ENCODE peak calls at places on chromosomes 3 and 15, in seven cellular contexts. One of them, this sample, is unnamed.

GRCh38 chr3:43041517-43041916 is 62.4 kb downstream of the GASK1A start:
- DNase-seq in HCEC 1CT: no peak
- DNase-seq in stimulated activated naive B cell treated with anti-CD40 and anti-IgM and Interleukin-4, amounts not matched to agents 10 μg/mL and 1 μg/mL and 100 μg/mL, for 72 hours: no peak
- DNase-seq in activated CD4-positive, alpha-beta T cell treated with anti-CD3 and anti-CD28 coated beads for 4 hours: no peak
- DNase-seq in activated CD8-positive, alpha-beta memory T cell treated with anti-CD3 and anti-CD28 coated beads, Interleukin-2, amount 10 ng/mL, durations not matched to agents 7 days and 5 days: no peak
- DNase-seq in activated T-cell treated with anti-CD3 and anti-CD28 coated beads for 48 hours: no peak
- DNase-seq in ELR: no peak
- DNase-seq in this sample: no peak

GRCh38 chr3:7788881-7789280 is 712.7 kb upstream of the LMCD1 start:
- DNase-seq in stimulated activated naive B cell treated with anti-CD40 and anti-IgM and Interleukin-4, amounts not matched to agents 10 μg/mL and 1 μg/mL and 100 μg/mL, for 72 hours: no peak
- DNase-seq in ELR: no peak
- DNase-seq in activated CD4-positive, alpha-beta T cell treated with anti-CD3 and anti-CD28 coated beads for 4 hours: no peak
- DNase-seq in HCEC 1CT: no peak
- DNase-seq in activated CD8-positive, alpha-beta memory T cell treated with anti-CD3 and anti-CD28 coated beads, Interleukin-2, amount 10 ng/mL, durations not matched to agents 7 days and 5 days: no peak
- DNase-seq in activated T-cell treated with anti-CD3 and anti-CD28 coated beads for 48 hours: no peak
- DNase-seq in this sample: no peak

GRCh38 chr3:101266566-101266965 is 53.8 kb downstream of the IMPG2 start:
- DNase-seq in HCEC 1CT: no peak
- DNase-seq in stimulated activated naive B cell treated with anti-CD40 and anti-IgM and Interleukin-4, amounts not matched to agents 10 μg/mL and 1 μg/mL and 100 μg/mL, for 72 hours: no peak
- DNase-seq in activated CD4-positive, alpha-beta T cell treated with anti-CD3 and anti-CD28 coated beads for 4 hours: no peak
- DNase-seq in activated T-cell treated with anti-CD3 and anti-CD28 coated beads for 48 hours: no peak
- DNase-seq in ELR: no peak
- DNase-seq in activated CD8-positive, alpha-beta memory T cell treated with anti-CD3 and anti-CD28 coated beads, Interleukin-2, amount 10 ng/mL, durations not matched to agents 7 days and 5 days: no peak
- DNase-seq in this sample: no peak

GRCh38 chr15:67784057-67784781 is 41.1 kb upstream of the SKOR1 start:
- DNase-seq in HCEC 1CT: no peak
- DNase-seq in activated T-cell treated with anti-CD3 and anti-CD28 coated beads for 48 hours: no peak
- DNase-seq in activated CD8-positive, alpha-beta memory T cell treated with anti-CD3 and anti-CD28 coated beads, Interleukin-2, amount 10 ng/mL, durations not matched to agents 7 days and 5 days: no peak
- DNase-seq in stimulated activated naive B cell treated with anti-CD40 and anti-IgM and Interleukin-4, amounts not matched to agents 10 μg/mL and 1 μg/mL and 100 μg/mL, for 72 hours: peak
- DNase-seq in ELR: no peak
- DNase-seq in activated CD4-positive, alpha-beta T cell treated with anti-CD3 and anti-CD28 coated beads for 4 hours: no peak
- DNase-seq in this sample: no peak

GRCh38 chr15:63188937-63189871 is at the start of gene RAB8B:
- DNase-seq in stimulated activated naive B cell treated with anti-CD40 and anti-IgM and Interleukin-4, amounts not matched to agents 10 μg/mL and 1 μg/mL and 100 μg/mL, for 72 hours: peak
- DNase-seq in activated T-cell treated with anti-CD3 and anti-CD28 coated beads for 48 hours: peak
- DNase-seq in activated CD4-positive, alpha-beta T cell treated with anti-CD3 and anti-CD28 coated beads for 4 hours: peak
- DNase-seq in HCEC 1CT: peak
- DNase-seq in activated CD8-positive, alpha-beta memory T cell treated with anti-CD3 and anti-CD28 coated beads, Interleukin-2, amount 10 ng/mL, durations not matched to agents 7 days and 5 days: peak
- DNase-seq in ELR: peak
- DNase-seq in this sample: peak

GRCh38 chr15:82768414-82769081 is 37.3 kb downstream of the FSD2 start:
- DNase-seq in HCEC 1CT: no peak
- DNase-seq in activated CD4-positive, alpha-beta T cell treated with anti-CD3 and anti-CD28 coated beads for 4 hours: no peak
- DNase-seq in activated T-cell treated with anti-CD3 and anti-CD28 coated beads for 48 hours: no peak
- DNase-seq in stimulated activated naive B cell treated with anti-CD40 and anti-IgM and Interleukin-4, amounts not matched to agents 10 μg/mL and 1 μg/mL and 100 μg/mL, for 72 hours: no peak
- DNase-seq in ELR: peak
- DNase-seq in activated CD8-positive, alpha-beta memory T cell treated with anti-CD3 and anti-CD28 coated beads, Interleukin-2, amount 10 ng/mL, durations not matched to agents 7 days and 5 days: no peak
- DNase-seq in this sample: no peak

GRCh38 chr15:82105458-82106205 is 59.8 kb upstream of the MEX3B start:
- DNase-seq in HCEC 1CT: peak
- DNase-seq in activated T-cell treated with anti-CD3 and anti-CD28 coated beads for 48 hours: no peak
- DNase-seq in stimulated activated naive B cell treated with anti-CD40 and anti-IgM and Interleukin-4, amounts not matched to agents 10 μg/mL and 1 μg/mL and 100 μg/mL, for 72 hours: no peak
- DNase-seq in activated CD8-positive, alpha-beta memory T cell treated with anti-CD3 and anti-CD28 coated beads, Interleukin-2, amount 10 ng/mL, durations not matched to agents 7 days and 5 days: no peak
- DNase-seq in ELR: peak
- DNase-seq in activated CD4-positive, alpha-beta T cell treated with anti-CD3 and anti-CD28 coated beads for 4 hours: no peak
- DNase-seq in this sample: no peak

GRCh38 chr15:68063606-68064005 is 9.5 kb downstream of the PIAS1 start:
- DNase-seq in ELR: no peak
- DNase-seq in HCEC 1CT: no peak
- DNase-seq in activated CD8-positive, alpha-beta memory T cell treated with anti-CD3 and anti-CD28 coated beads, Interleukin-2, amount 10 ng/mL, durations not matched to agents 7 days and 5 days: no peak
- DNase-seq in activated CD4-positive, alpha-beta T cell treated with anti-CD3 and anti-CD28 coated beads for 4 hours: no peak
- DNase-seq in activated T-cell treated with anti-CD3 and anti-CD28 coated beads for 48 hours: no peak
- DNase-seq in stimulated activated naive B cell treated with anti-CD40 and anti-IgM and Interleukin-4, amounts not matched to agents 10 μg/mL and 1 μg/mL and 100 μg/mL, for 72 hours: no peak
- DNase-seq in this sample: no peak

GRCh38 chr3:87248831-87249230 is 21.7 kb downstream of the CHMP2B start:
- DNase-seq in activated CD4-positive, alpha-beta T cell treated with anti-CD3 and anti-CD28 coated beads for 4 hours: no peak
- DNase-seq in activated T-cell treated with anti-CD3 and anti-CD28 coated beads for 48 hours: no peak
- DNase-seq in ELR: no peak
- DNase-seq in HCEC 1CT: no peak
- DNase-seq in activated CD8-positive, alpha-beta memory T cell treated with anti-CD3 and anti-CD28 coated beads, Interleukin-2, amount 10 ng/mL, durations not matched to agents 7 days and 5 days: no peak
- DNase-seq in stimulated activated naive B cell treated with anti-CD40 and anti-IgM and Interleukin-4, amounts not matched to agents 10 μg/mL and 1 μg/mL and 100 μg/mL, for 72 hours: no peak
- DNase-seq in this sample: no peak

GRCh38 chr15:60407406-60407805 is 9.6 kb upstream of the ANXA2 start:
- DNase-seq in activated CD8-positive, alpha-beta memory T cell treated with anti-CD3 and anti-CD28 coated beads, Interleukin-2, amount 10 ng/mL, durations not matched to agents 7 days and 5 days: no peak
- DNase-seq in ELR: peak
- DNase-seq in stimulated activated naive B cell treated with anti-CD40 and anti-IgM and Interleukin-4, amounts not matched to agents 10 μg/mL and 1 μg/mL and 100 μg/mL, for 72 hours: no peak
- DNase-seq in activated CD4-positive, alpha-beta T cell treated with anti-CD3 and anti-CD28 coated beads for 4 hours: no peak
- DNase-seq in HCEC 1CT: peak
- DNase-seq in activated T-cell treated with anti-CD3 and anti-CD28 coated beads for 48 hours: no peak
- DNase-seq in this sample: no peak

GRCh38 chr15:40766194-40766830 is 2.4 kb downstream of the GCHFR start:
- DNase-seq in activated CD4-positive, alpha-beta T cell treated with anti-CD3 and anti-CD28 coated beads for 4 hours: no peak
- DNase-seq in activated T-cell treated with anti-CD3 and anti-CD28 coated beads for 48 hours: no peak
- DNase-seq in stimulated activated naive B cell treated with anti-CD40 and anti-IgM and Interleukin-4, amounts not matched to agents 10 μg/mL and 1 μg/mL and 100 μg/mL, for 72 hours: no peak
- DNase-seq in HCEC 1CT: no peak
- DNase-seq in activated CD8-positive, alpha-beta memory T cell treated with anti-CD3 and anti-CD28 coated beads, Interleukin-2, amount 10 ng/mL, durations not matched to agents 7 days and 5 days: no peak
- DNase-seq in ELR: no peak
- DNase-seq in this sample: no peak

GRCh38 chr3:100159564-100160153 is 45.4 kb upstream of the FILIP1L start:
- DNase-seq in activated T-cell treated with anti-CD3 and anti-CD28 coated beads for 48 hours: no peak
- DNase-seq in activated CD4-positive, alpha-beta T cell treated with anti-CD3 and anti-CD28 coated beads for 4 hours: no peak
- DNase-seq in stimulated activated naive B cell treated with anti-CD40 and anti-IgM and Interleukin-4, amounts not matched to agents 10 μg/mL and 1 μg/mL and 100 μg/mL, for 72 hours: no peak
- DNase-seq in activated CD8-positive, alpha-beta memory T cell treated with anti-CD3 and anti-CD28 coated beads, Interleukin-2, amount 10 ng/mL, durations not matched to agents 7 days and 5 days: no peak
- DNase-seq in HCEC 1CT: peak
- DNase-seq in ELR: peak
- DNase-seq in this sample: no peak

This sample was measured in left ventricle myocardium superior.